ENCODE peak calls at places on chromosomes 2 and 18, in six cellular contexts. One of them, this sample, is unnamed.

GRCh38 chr2:64751286-64752260 is 97.9 kb upstream of the SERTAD2 start:
- DNase-seq in naive thymus-derived CD4-positive, alpha-beta T cell: peak; percentile 43
- DNase-seq in HT-29: peak; percentile 88
- DNase-seq in omental fat pad: peak; percentile 86
- DNase-seq in stimulated activated CD8-positive, alpha-beta memory T cell treated with anti-CD3 and anti-CD28 coated beads, Interleukin-7, amount 100 ng/mL, for 48 hours: no peak
- DNase-seq in mucosa of descending colon: peak; percentile 80
- DNase-seq in this sample: peak; percentile 99

GRCh38 chr2:5694016-5694690 is 2.0 kb downstream of the SOX11 start:
- DNase-seq in naive thymus-derived CD4-positive, alpha-beta T cell: no peak
- DNase-seq in HT-29: no peak
- DNase-seq in omental fat pad: no peak
- DNase-seq in stimulated activated CD8-positive, alpha-beta memory T cell treated with anti-CD3 and anti-CD28 coated beads, Interleukin-7, amount 100 ng/mL, for 48 hours: no peak
- DNase-seq in mucosa of descending colon: no peak
- DNase-seq in this sample: no peak

GRCh38 chr2:197159681-197160211 is 150.8 kb downstream of the ANKRD44 start:
- DNase-seq in naive thymus-derived CD4-positive, alpha-beta T cell: no peak
- DNase-seq in HT-29: peak; percentile 36
- DNase-seq in omental fat pad: no peak
- DNase-seq in stimulated activated CD8-positive, alpha-beta memory T cell treated with anti-CD3 and anti-CD28 coated beads, Interleukin-7, amount 100 ng/mL, for 48 hours: no peak
- DNase-seq in mucosa of descending colon: no peak
- DNase-seq in this sample: no peak

GRCh38 chr2:1680222-1681016 is 63.9 kb downstream of the PXDN start:
- DNase-seq in naive thymus-derived CD4-positive, alpha-beta T cell: no peak
- DNase-seq in HT-29: no peak
- DNase-seq in omental fat pad: no peak
- DNase-seq in stimulated activated CD8-positive, alpha-beta memory T cell treated with anti-CD3 and anti-CD28 coated beads, Interleukin-7, amount 100 ng/mL, for 48 hours: no peak
- DNase-seq in mucosa of descending colon: no peak
- DNase-seq in this sample: no peak

GRCh38 chr2:174334781-174335604 is at the start of gene SP9:
- DNase-seq in naive thymus-derived CD4-positive, alpha-beta T cell: no peak
- DNase-seq in HT-29: peak; percentile 35
- DNase-seq in omental fat pad: no peak
- DNase-seq in stimulated activated CD8-positive, alpha-beta memory T cell treated with anti-CD3 and anti-CD28 coated beads, Interleukin-7, amount 100 ng/mL, for 48 hours: no peak
- DNase-seq in mucosa of descending colon: peak; percentile 60
- DNase-seq in this sample: no peak

GRCh38 chr2:1746174-1747064 is 2.1 kb upstream of the PXDN start:
- DNase-seq in naive thymus-derived CD4-positive, alpha-beta T cell: no peak
- DNase-seq in HT-29: no peak
- DNase-seq in omental fat pad: no peak
- DNase-seq in stimulated activated CD8-positive, alpha-beta memory T cell treated with anti-CD3 and anti-CD28 coated beads, Interleukin-7, amount 100 ng/mL, for 48 hours: no peak
- DNase-seq in mucosa of descending colon: peak; percentile 16
- DNase-seq in this sample: peak; percentile 2

GRCh38 chr2:231037731-231038482 is 584 bp downstream of the C2orf72 start:
- DNase-seq in naive thymus-derived CD4-positive, alpha-beta T cell: no peak
- DNase-seq in HT-29: no peak
- DNase-seq in omental fat pad: no peak
- DNase-seq in stimulated activated CD8-positive, alpha-beta memory T cell treated with anti-CD3 and anti-CD28 coated beads, Interleukin-7, amount 100 ng/mL, for 48 hours: no peak
- DNase-seq in mucosa of descending colon: peak; percentile 74
- DNase-seq in this sample: peak; percentile 67

GRCh38 chr2:2788076-2788475 is 457.0 kb upstream of the MYT1L start:
- DNase-seq in naive thymus-derived CD4-positive, alpha-beta T cell: no peak
- DNase-seq in HT-29: no peak
- DNase-seq in omental fat pad: no peak
- DNase-seq in stimulated activated CD8-positive, alpha-beta memory T cell treated with anti-CD3 and anti-CD28 coated beads, Interleukin-7, amount 100 ng/mL, for 48 hours: no peak
- DNase-seq in mucosa of descending colon: no peak
- DNase-seq in this sample: no peak

GRCh38 chr2:144595279-144595678 is 75.4 kb upstream of the ZEB2 start:
- DNase-seq in naive thymus-derived CD4-positive, alpha-beta T cell: no peak
- DNase-seq in HT-29: no peak
- DNase-seq in omental fat pad: no peak
- DNase-seq in stimulated activated CD8-positive, alpha-beta memory T cell treated with anti-CD3 and anti-CD28 coated beads, Interleukin-7, amount 100 ng/mL, for 48 hours: no peak
- DNase-seq in mucosa of descending colon: no peak
- DNase-seq in this sample: no peak

GRCh38 chr18:59383831-59384230 is 24.8 kb upstream of the LMAN1 start:
- DNase-seq in naive thymus-derived CD4-positive, alpha-beta T cell: no peak
- DNase-seq in HT-29: no peak
- DNase-seq in omental fat pad: no peak
- DNase-seq in stimulated activated CD8-positive, alpha-beta memory T cell treated with anti-CD3 and anti-CD28 coated beads, Interleukin-7, amount 100 ng/mL, for 48 hours: no peak
- DNase-seq in mucosa of descending colon: no peak
- DNase-seq in this sample: no peak

GRCh38 chr2:236731767-236732580 is 162.3 kb downstream of the ACKR3 start:
- DNase-seq in naive thymus-derived CD4-positive, alpha-beta T cell: no peak
- DNase-seq in HT-29: no peak
- DNase-seq in omental fat pad: no peak
- DNase-seq in stimulated activated CD8-positive, alpha-beta memory T cell treated with anti-CD3 and anti-CD28 coated beads, Interleukin-7, amount 100 ng/mL, for 48 hours: no peak
- DNase-seq in mucosa of descending colon: no peak
- DNase-seq in this sample: peak; percentile 43

GRCh38 chr18:58606236-58606635 is 22.7 kb downstream of the ALPK2 start:
- DNase-seq in naive thymus-derived CD4-positive, alpha-beta T cell: no peak
- DNase-seq in HT-29: no peak
- DNase-seq in omental fat pad: no peak
- DNase-seq in stimulated activated CD8-positive, alpha-beta memory T cell treated with anti-CD3 and anti-CD28 coated beads, Interleukin-7, amount 100 ng/mL, for 48 hours: no peak
- DNase-seq in mucosa of descending colon: no peak
- DNase-seq in this sample: no peak

GRCh38 chr18:36440614-36441013 is 143.1 kb downstream of the FHOD3 start:
- DNase-seq in naive thymus-derived CD4-positive, alpha-beta T cell: no peak
- DNase-seq in HT-29: no peak
- DNase-seq in omental fat pad: no peak
- DNase-seq in stimulated activated CD8-positive, alpha-beta memory T cell treated with anti-CD3 and anti-CD28 coated beads, Interleukin-7, amount 100 ng/mL, for 48 hours: no peak
- DNase-seq in mucosa of descending colon: no peak
- DNase-seq in this sample: peak; percentile 19